ENCODE peak calls at places on chromosomes 11 and 22, in five cellular contexts. C, H, T, Q and K are unnamed samples.

GRCh38 chr11:70732493-70733206 is 334.3 kb downstream of the CTTN start:
- DNase-seq in C (no peak), H (no peak), T (no peak), Q (no peak), K (no peak)

GRCh38 chr11:46918087-46918751 is at the start of gene LRP4:
- DNase-seq in C (peak; percentile 95), H (peak; percentile 70), T (no peak), Q (no peak), K (no peak)

GRCh38 chr11:2095542-2095941 is 43.6 kb downstream of the IGF2 start:
- DNase-seq in C (no peak), H (no peak), T (no peak), Q (no peak), K (no peak)

GRCh38 chr11:60343094-60343704 is 16.1 kb downstream of the MS4A6E start:
- DNase-seq in C (no peak), H (peak; percentile 10), T (peak; percentile 31), Q (no peak), K (no peak)

GRCh38 chr11:65522640-65523322 is 2.1 kb upstream of the SCYL1 start:
- DNase-seq in C (no peak), H (no peak), T (peak; percentile 77), Q (no peak), K (no peak)

GRCh38 chr11:95283653-95284052 is 52.7 kb upstream of the SESN3 start:
- DNase-seq in C (no peak), H (no peak), T (no peak), Q (no peak), K (no peak)

GRCh38 chr22:39427751-39428596 is 28.4 kb downstream of the TAB1 start:
- DNase-seq in C (no peak), H (no peak), T (no peak), Q (no peak), K (no peak)

GRCh38 chr11:64040684-64041267 is 5.0 kb downstream of the FLRT1 start:
- DNase-seq in C (peak; percentile 81), H (peak; percentile 58), T (peak; percentile 37), Q (no peak), K (no peak)

GRCh38 chr11:128336203-128336602 is 251.2 kb downstream of the ETS1 start:
- DNase-seq in C (no peak), H (no peak), T (no peak), Q (no peak), K (peak; percentile 82)

GRCh38 chr11:28077524-28077923 is 30.4 kb downstream of the KIF18A start:
- DNase-seq in C (no peak), H (no peak), T (no peak), Q (no peak), K (no peak)

GRCh38 chr11:73313652-73314051 is 5.6 kb downstream of the ARHGEF17 start:
- DNase-seq in C (no peak), H (no peak), T (no peak), Q (no peak), K (no peak)

GRCh38 chr11:15687342-15687741 is 572.6 kb downstream of the INSC start:
- DNase-seq in C (no peak), H (no peak), T (no peak), Q (no peak), K (peak; percentile 24)

GRCh38 chr22:35191412-35191811 is 65.9 kb upstream of the HMGXB4 start:
- DNase-seq in C (no peak), H (no peak), T (no peak), Q (no peak), K (peak; percentile 3)

GRCh38 chr22:46537221-46537945 is at the start of gene CELSR1:
- DNase-seq in C (peak; percentile 69), H (peak; percentile 72), T (no peak), Q (no peak), K (peak; percentile 11)

GRCh38 chr11:130295657-130296056 is 19.1 kb downstream of the ZBTB44 start:
- DNase-seq in C (no peak), H (no peak), T (no peak), Q (no peak), K (no peak)

GRCh38 chr11:83693279-83693992 is 407.3 kb upstream of the CCDC90B start:
- DNase-seq in C (no peak), H (no peak), T (no peak), Q (no peak), K (no peak)

GRCh38 chr11:2199466-2200341 is 28.1 kb upstream of the TH start:
- DNase-seq in C (peak; percentile 19), H (no peak), T (no peak), Q (no peak), K (no peak)

GRCh38 chr11:83508804-83509203 is 222.6 kb upstream of the CCDC90B start:
- DNase-seq in C (no peak), H (no peak), T (no peak), Q (no peak), K (no peak)

GRCh38 chr11:44033411-44033850 is 14.3 kb upstream of the ACCSL start:
- DNase-seq in C (no peak), H (no peak), T (no peak), Q (no peak), K (no peak)

GRCh38 chr11:1636291-1636950 is 6.8 kb downstream of the KRTAP5-5 start:
- DNase-seq in C (no peak), H (no peak), T (no peak), Q (no peak), K (no peak)

GRCh38 chr11:93020248-93021088 is 51.0 kb downstream of the MTNR1B start:
- DNase-seq in C (no peak), H (peak; percentile 8), T (no peak), Q (no peak), K (peak; percentile 92)

GRCh38 chr11:17643506-17644405 is 75.6 kb upstream of the MYOD1 start:
- DNase-seq in C (peak; percentile 24), H (no peak), T (no peak), Q (no peak), K (no peak)

GRCh38 chr11:17642980-17643379 is 76.4 kb upstream of the MYOD1 start:
- DNase-seq in C (peak; percentile 14), H (no peak), T (no peak), Q (no peak), K (no peak)

GRCh38 chr11:17640493-17641164 is 78.7 kb upstream of the MYOD1 start:
- DNase-seq in C (peak; percentile 12), H (no peak), T (no peak), Q (no peak), K (no peak)

GRCh38 chr11:17642370-17642769 is 77.0 kb upstream of the MYOD1 start:
- DNase-seq in C (peak; percentile 11), H (no peak), T (no peak), Q (no peak), K (no peak)

DNA sequence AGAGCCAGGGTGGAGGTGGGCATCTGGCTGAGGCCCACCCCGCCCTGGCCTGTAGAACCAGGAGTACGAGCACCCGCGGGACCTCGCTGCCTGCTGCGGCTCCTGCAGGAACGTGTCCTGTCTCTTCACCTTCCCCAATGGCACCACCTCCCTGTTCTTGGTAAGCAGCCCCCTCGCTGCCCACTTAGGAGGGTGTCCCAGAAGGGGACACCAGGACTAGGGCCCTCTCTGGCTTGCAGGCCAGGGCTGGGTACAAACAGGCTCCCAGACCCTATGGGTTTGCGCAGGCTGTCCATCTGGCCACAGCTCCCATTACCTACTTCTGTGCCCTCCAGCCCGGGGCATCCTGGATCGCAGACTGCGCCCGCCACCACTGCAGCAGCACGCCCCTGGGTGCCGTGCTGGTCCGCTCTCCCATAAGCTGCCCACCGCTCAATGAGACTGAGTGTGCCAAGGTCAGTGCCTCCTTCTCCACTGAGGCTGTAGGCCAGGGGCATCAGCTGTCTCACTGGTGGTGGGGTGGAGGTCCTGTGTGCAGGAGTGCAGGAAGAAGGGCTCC is 77.5 kb upstream of the MYOD1 start:
- DNase-seq in C (peak; percentile 20), H (no peak), T (no peak), Q (no peak), K (no peak)
- TF ChIP-seq RCOR1 in C (no peak), H (no peak), T (no peak), Q (no peak), K (no peak)

GRCh38 chr22:41943661-41944209 is 3.2 kb downstream of the CENPM start:
- DNase-seq in C (no peak), H (no peak), T (no peak), Q (no peak), K (peak; percentile 39)
- TF ChIP-seq RCOR1 in C (no peak), H (no peak), T (no peak), Q (no peak), K (no peak)

DNA sequence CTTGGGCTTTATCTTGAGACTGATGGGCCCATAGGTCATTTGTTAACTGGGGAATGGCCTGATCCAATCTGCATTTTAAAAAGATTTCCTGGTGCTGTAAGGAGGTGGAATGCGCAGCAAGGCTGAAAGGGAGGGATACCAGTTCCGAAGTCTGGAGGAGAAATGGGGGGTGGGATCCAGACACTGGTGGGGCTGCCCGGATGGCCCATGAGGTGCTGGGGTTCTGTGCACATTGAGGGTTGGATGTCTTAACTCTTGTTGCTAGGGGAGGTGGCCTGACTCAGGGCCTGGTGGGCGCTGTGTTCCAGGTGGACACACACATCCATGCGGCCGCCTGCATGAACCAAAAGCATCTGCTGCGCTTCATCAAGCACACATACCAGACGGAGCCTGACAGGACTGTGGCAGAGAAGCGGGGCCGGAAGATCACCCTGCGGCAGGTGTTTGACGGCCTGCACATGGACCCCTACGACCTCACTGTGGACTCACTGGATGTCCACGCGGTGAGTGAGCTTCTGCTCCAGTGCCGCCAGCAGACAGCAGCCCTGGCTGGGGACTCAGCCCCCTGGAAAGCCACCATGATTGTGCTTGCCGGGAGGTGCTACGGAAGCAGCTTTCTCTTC is 38.1 kb downstream of the AMPD3 start:
- DNase-seq in C (no peak), H (no peak), T (no peak), Q (no peak), K (no peak)
- TF ChIP-seq RCOR1 in C (no peak), H (no peak), T (no peak), Q (no peak), K (no peak)

GRCh38 chr11:68006606-68007166 is 2.8 kb upstream of the UNC93B1 start:
- DNase-seq in C (no peak), H (no peak), T (no peak), Q (no peak), K (no peak)

GRCh38 chr11:68008381-68009337 is 1.5 kb upstream of the ALDH3B1 start:
- DNase-seq in C (peak; percentile 75), H (no peak), T (no peak), Q (no peak), K (no peak)

GRCh38 chr11:68009391-68010000 is 631 bp upstream of the ALDH3B1 start:
- DNase-seq in C (no peak), H (no peak), T (peak; percentile 72), Q (no peak), K (peak; percentile 53)

GRCh38 chr11:68010058-68011041 is at the start of gene ALDH3B1:
- DNase-seq in C (peak; percentile 52), H (peak; percentile 81), T (peak; percentile 86), Q (no peak), K (peak; percentile 70)

DNA sequence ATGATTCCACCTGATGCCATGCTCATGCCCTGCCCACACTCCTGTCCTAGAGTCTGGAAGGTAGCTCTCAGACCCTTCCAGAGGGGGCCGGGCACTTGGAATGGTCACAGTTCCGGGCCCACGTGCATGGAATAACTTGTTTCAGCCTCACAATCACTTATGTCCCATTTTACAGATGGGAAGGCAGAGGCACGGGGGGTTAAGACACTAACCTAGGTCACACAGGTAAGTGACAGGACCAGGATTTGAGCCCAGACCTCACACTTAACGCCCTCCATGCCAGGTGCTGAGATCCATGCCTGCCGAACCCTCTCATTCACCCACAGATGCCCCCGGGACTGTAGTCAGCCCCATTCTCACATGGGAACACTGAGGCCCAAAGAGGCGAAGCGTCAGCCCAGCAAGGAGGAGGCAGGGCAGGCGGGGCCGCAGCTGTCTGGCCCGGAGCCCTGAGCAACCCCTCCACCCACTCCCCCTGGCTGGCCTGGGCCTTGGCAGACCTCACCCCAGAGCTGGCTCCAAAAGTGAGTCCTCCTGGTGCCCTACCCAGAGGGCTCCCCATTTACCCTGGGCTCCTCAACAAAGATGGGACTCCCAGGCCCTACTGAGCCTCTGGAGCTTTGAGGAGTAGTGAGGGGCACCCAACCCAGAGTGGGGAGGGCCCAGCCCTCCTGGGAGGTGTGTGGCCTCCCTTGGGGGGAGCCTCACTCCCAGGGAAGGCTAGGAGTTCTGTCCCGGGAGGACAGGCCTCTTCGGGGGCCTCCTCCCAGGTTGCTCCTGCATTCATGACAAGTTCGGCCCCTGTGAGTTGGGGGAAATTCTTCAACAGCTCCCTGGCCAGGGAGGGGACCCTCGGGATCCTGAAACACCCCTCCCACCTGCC is 2.4 kb upstream of the ALDH3B1 start:
- DNase-seq in C (no peak), H (no peak), T (no peak), Q (no peak), K (no peak)
- TF ChIP-seq RCOR1 in C (no peak), H (no peak), T (no peak), Q (no peak), K (no peak)